ENCODE peak calls at places on chromosome X, in six cellular contexts. T, S, F, R, U and H are unnamed samples. For H3K27me3, the result is how much of the 10 kb centered on the place peaks cover.

GRCh38 chrX:151825927-151826471 is 86.7 kb upstream of the MAGEA4 start:
- DNase-seq in R (no peak), S (no peak), T (no peak), F (no peak), U (no peak), H (no peak)

GRCh38 chrX:37767438-37767837 is 12.4 kb upstream of the CYBB start:
- DNase-seq in F (no peak), S (no peak), T (no peak), R (no peak), U (no peak), H (no peak)

GRCh38 chrX:142998447-142999208 is 27.1 kb upstream of the SPANXN4 start:
- DNase-seq in U (no peak), R (no peak), F (no peak), S (no peak), T (no peak), H (no peak)

GRCh38 chrX:100408643-100409315 is 1.3 kb downstream of the PCDH19 start:
- DNase-seq in R (no peak), U (no peak), T (no peak), S (peak), F (no peak), H (no peak)

GRCh38 chrX:98299785-98300184 is 1416.1 kb downstream of the RPA4 start:
- DNase-seq in U (no peak), T (no peak), S (no peak), R (no peak), F (no peak), H (no peak)

GRCh38 chrX:72620550-72621145 is 48.0 kb upstream of the HDAC8 start:
- DNase-seq in U (no peak), F (peak), R (no peak), S (no peak), T (peak), H (no peak)

GRCh38 chrX:40784516-40785151 is 49.3 kb upstream of the MED14 start:
- DNase-seq in S (no peak), R (no peak), T (no peak), U (no peak), F (no peak), H (no peak)

GRCh38 chrX:12480956-12481355 is 310.3 kb upstream of the PRPS2 start:
- DNase-seq in T (no peak), R (no peak), U (no peak), S (no peak), F (no peak), H (no peak)

GRCh38 chrX:74133156-74133796 is 170.7 kb upstream of the ZCCHC13 start:
- DNase-seq in R (no peak), F (no peak), T (no peak), S (peak), U (no peak), H (no peak)

GRCh38 chrX:41022579-41022978 is 62.7 kb upstream of the USP9X start:
- DNase-seq in T (no peak), U (no peak), R (no peak), F (no peak), S (no peak), H (no peak)

GRCh38 chrX:150768132-150768485 is 74.9 kb downstream of the MTMR1 start:
- DNase-seq in S (no peak), F (no peak), U (no peak), R (no peak), T (no peak), H (no peak)

GRCh38 chrX:119756926-119757635 is 1.3 kb upstream of the SOWAHD start:
- DNase-seq in T (no peak), S (no peak), F (no peak), R (no peak), U (no peak), H (no peak)
- H3K4me3 ChIP-seq in T (no peak), S (no peak), F (no peak), R (no peak), U (no peak), H (no peak)

GRCh38 chrX:4844376-4844775 is 1130.9 kb upstream of the PRKX start:
- DNase-seq in F (no peak), S (no peak), R (no peak), T (no peak), U (no peak), H (no peak)
- H3K27ac ChIP-seq in F (no peak), S (no peak), R (no peak), T (no peak), U (no peak), H (no peak)

GRCh38 chrX:106611323-106611681 is 476 bp upstream of the RADX start:
- DNase-seq in U (no peak), R (no peak), F (no peak), T (no peak), S (no peak), H (no peak)
- H3K27me3 ChIP-seq in U (under half), R (under half), F (under half), T (under half), S (under half), H (under half)

DNA sequence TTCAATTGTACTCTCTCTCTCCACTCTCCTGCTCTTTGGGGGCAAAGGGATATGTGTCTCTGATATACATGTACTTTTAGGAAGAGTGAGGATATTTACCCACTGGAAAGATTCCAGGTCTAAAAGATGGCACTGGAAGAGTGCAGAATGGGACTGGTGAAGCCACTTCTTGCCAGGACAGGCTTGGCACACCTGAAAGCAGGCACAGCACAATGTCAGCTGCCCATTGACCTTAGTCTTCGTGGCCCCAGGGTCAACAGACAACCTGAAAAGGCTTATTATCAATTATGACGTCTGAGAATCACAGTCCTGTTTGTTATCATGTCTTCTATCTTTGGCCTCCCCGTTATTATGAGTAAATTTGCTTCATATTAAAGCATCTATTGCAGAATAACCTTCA is 86.7 kb upstream of the PAK3 start:
- DNase-seq in T (no peak), U (no peak), R (no peak), F (no peak), S (no peak), H (no peak)
- H3K4me3 ChIP-seq in T (no peak), U (no peak), R (no peak), F (no peak), S (no peak), H (no peak)

GRCh38 chrX:153375571-153375970 is 25.6 kb downstream of the PNMA6E start:
- DNase-seq in T (no peak), U (no peak), R (no peak), F (no peak), S (no peak), H (no peak)

GRCh38 chrX:153370293-153371055 is 30.7 kb downstream of the PNMA6E start:
- DNase-seq in S (no peak), U (no peak), F (no peak), T (no peak), R (no peak), H (no peak)

GRCh38 chrX:153374426-153374825 is 26.7 kb downstream of the PNMA6E start:
- DNase-seq in R (no peak), T (no peak), U (no peak), F (no peak), S (no peak), H (no peak)

GRCh38 chrX:153371256-153371655 is 29.9 kb downstream of the PNMA6E start:
- DNase-seq in F (peak), S (no peak), U (no peak), T (no peak), R (no peak), H (no peak)

DNA sequence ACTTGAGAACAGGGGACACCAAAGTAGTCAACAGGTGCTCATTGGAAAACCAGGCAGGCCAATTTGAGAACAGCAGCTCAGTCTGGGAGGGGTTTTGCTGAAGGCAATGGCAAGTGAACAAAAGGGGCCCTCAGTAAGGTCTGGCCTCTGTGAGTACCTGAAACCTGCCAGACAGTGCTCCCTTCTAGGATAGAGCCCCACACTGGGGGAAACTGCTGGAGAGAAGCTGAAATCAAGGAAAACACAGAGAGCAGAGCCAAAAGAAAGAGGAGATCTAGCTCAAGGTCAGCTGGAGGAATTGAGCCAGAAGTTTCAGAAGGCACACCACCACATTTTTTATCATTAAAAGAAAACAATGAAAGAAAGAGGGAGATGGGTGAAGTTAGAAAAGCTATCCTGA is 28.2 kb downstream of the PNMA6E start:
- DNase-seq in R (no peak), U (no peak), T (no peak), S (no peak), F (no peak), H (no peak)
- H3K27ac ChIP-seq in R (no peak), U (no peak), T (no peak), S (no peak), F (peak), H (no peak)